ENCODE peak calls at places on chromosomes 11 and 22, in nine cellular contexts. K, N, C, Z, Y, L, E, X and F are unnamed samples.

GRCh38 chr11:93887111-93887510 is 36.7 kb upstream of the VSTM5 start:
- DNase-seq in N (no peak), E (no peak), L (no peak), X (no peak), Z (no peak), K (no peak), C (no peak), Y (no peak), F (no peak)

GRCh38 chr11:12187399-12187798 is 77.0 kb downstream of the MICAL2 start:
- DNase-seq in L (peak; percentile 85), X (no peak), C (peak; percentile 64), N (no peak), E (no peak), K (no peak), Z (no peak), Y (peak; percentile 93), F (no peak)

GRCh38 chr11:85525711-85526110 is 101.4 kb downstream of the DLG2 start:
- DNase-seq in N (no peak), C (no peak), Y (no peak), L (no peak), X (no peak), Z (no peak), E (no peak), K (no peak), F (no peak)

GRCh38 chr11:71080239-71081097 is 171.9 kb downstream of the SHANK2 start:
- DNase-seq in C (peak; percentile 58), N (peak; percentile 56), X (peak; percentile 60), K (peak; percentile 90), E (peak; percentile 32), L (peak; percentile 64), Y (peak; percentile 37), Z (peak; percentile 79), F (no peak)

GRCh38 chr22:37734402-37734700 is 37.5 kb downstream of the TRIOBP start:
- DNase-seq in C (no peak), L (no peak), E (no peak), X (no peak), Y (no peak), K (no peak), Z (no peak), N (no peak), F (no peak)

GRCh38 chr11:15861256-15861655 is 495.1 kb downstream of the SOX6 start:
- DNase-seq in L (no peak), Y (no peak), N (no peak), Z (no peak), C (no peak), K (no peak), X (no peak), E (no peak), F (no peak)

GRCh38 chr11:57638811-57639320 is 10.8 kb downstream of the YPEL4 start:
- DNase-seq in C (no peak), Y (no peak), K (no peak), Z (peak; percentile 24), X (no peak), E (no peak), N (no peak), L (no peak), F (no peak)

GRCh38 chr11:2651826-2652237 is 48.0 kb downstream of the KCNQ1OT1 start:
- DNase-seq in E (no peak), Z (no peak), L (no peak), N (no peak), Y (no peak), K (peak; percentile 44), X (no peak), C (no peak), F (no peak)

GRCh38 chr11:33867996-33868645 is 23.8 kb downstream of the LMO2 start:
- DNase-seq in X (no peak), Z (no peak), N (no peak), E (no peak), K (no peak), Y (no peak), L (no peak), C (no peak), F (no peak)
- H3K4me3 ChIP-seq in X (peak overlapping the region; percentile 49), Z (no peak overlapping the region), N (peak overlapping the region; percentile 63), E (no peak overlapping the region), K (no peak overlapping the region), Y (no peak overlapping the region), L (no peak overlapping the region), C (no peak overlapping the region), F (peak overlapping the region; percentile 79)

GRCh38 chr22:29482253-29482652 is 2.2 kb downstream of the NEFH start:
- DNase-seq in Y (no peak), C (no peak), K (peak; percentile 87), L (no peak), Z (no peak), N (no peak), X (no peak), E (no peak), F (no peak)
- H3K4me3 ChIP-seq in Y (no peak overlapping the region), C (no peak overlapping the region), K (no peak overlapping the region), L (no peak overlapping the region), Z (no peak overlapping the region), N (no peak overlapping the region), X (no peak overlapping the region), E (no peak overlapping the region), F (no peak overlapping the region)

GRCh38 chr11:87878373-87878779 is 296.9 kb downstream of the RAB38 start:
- DNase-seq in E (peak; percentile 43), K (no peak), X (no peak), L (peak; percentile 13), Z (peak; percentile 74), N (peak; percentile 73), Y (peak; percentile 39), C (peak; percentile 57), F (no peak)
- H3K4me3 ChIP-seq in E (no peak overlapping the region), K (no peak overlapping the region), X (no peak overlapping the region), L (no peak overlapping the region), Z (no peak overlapping the region), N (no peak overlapping the region), Y (no peak overlapping the region), C (no peak overlapping the region), F (no peak overlapping the region)

DNA sequence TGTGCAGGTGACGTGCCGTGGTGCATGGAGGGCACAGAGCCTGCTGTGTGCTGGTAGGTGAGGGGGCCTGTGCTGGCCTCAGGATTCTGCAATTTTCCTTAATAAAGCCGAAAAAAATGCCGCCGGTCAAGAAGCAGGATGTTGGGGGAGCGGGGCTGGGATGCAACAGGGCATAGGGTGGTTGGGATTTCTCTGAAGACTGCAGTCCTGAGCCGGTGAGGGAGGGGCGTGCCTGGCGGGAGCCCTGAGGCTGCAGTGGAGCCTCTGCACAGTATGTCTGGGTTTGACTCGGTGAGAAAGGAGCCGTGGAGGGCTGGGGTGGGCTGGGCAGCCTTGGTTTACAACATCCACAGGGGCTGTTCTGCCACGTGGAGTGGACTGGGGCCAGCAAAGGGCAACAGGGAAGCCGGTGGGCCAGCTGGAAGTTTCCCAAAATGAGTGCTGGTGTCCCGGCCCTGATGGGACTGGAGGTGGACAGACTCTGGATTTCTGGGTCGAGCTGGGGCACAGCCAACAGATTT is 1.3 kb downstream of the CDHR5 start:
- DNase-seq in Y (no peak), Z (no peak), N (no peak), E (no peak), L (no peak), X (no peak), C (no peak), K (no peak), F (no peak)
- H3K4me3 ChIP-seq in Y (no peak overlapping the region), Z (no peak overlapping the region), N (no peak overlapping the region), E (no peak overlapping the region), L (no peak overlapping the region), X (no peak overlapping the region), C (no peak overlapping the region), K (no peak overlapping the region), F (no peak overlapping the region)